ENCODE peak calls at places on chromosomes 2 and 18, in nine cellular contexts. X is sigmoid colon, T is transverse colon, Z is GM23338, A is HCT116, S is spleen, I is GM12891, C is HepG2, H is suprapubic skin. M is an unnamed sample.

GRCh38 chr2:151882786-151883445 is 54.7 kb upstream of the ARL5A start:
- DNase-seq in T (no peak), I (no peak), Z (no peak), S (no peak), A (no peak), C (no peak), H (no peak), X (no peak), M (no peak)

GRCh38 chr2:186347472-186347871 is 138.6 kb upstream of the ZC3H15 start:
- DNase-seq in T (no peak), S (no peak), A (no peak), Z (no peak), C (no peak), X (no peak), I (no peak), H (no peak), M (no peak)

GRCh38 chr2:232519581-232519980 is 607 bp upstream of the PRSS56 start:
- DNase-seq in T (no peak), A (no peak), S (no peak), X (no peak), H (no peak), C (no peak), I (no peak), Z (no peak), M (no peak)

GRCh38 chr18:35267161-35267651 is 22.8 kb downstream of the ZSCAN30 start:
- DNase-seq in S (peak; percentile 93), H (peak; percentile 87), Z (peak; percentile 89), T (peak; percentile 80), I (peak; percentile 33), A (no peak), C (no peak), X (peak; percentile 93), M (no peak)

GRCh38 chr2:29747786-29748470 is 173.5 kb downstream of the ALK start:
- DNase-seq in A (peak; percentile 99), I (no peak), T (no peak), X (no peak), H (no peak), S (no peak), Z (no peak), C (peak; percentile 7), M (no peak)

GRCh38 chr2:238305092-238305862 is 15.0 kb upstream of the TRAF3IP1 start:
- DNase-seq in X (peak; percentile 37), A (no peak), S (no peak), H (no peak), I (no peak), C (peak; percentile 51), T (no peak), Z (peak; percentile 51), M (no peak)

GRCh38 chr18:56238576-56238975 is 399.8 kb downstream of the TXNL1 start:
- DNase-seq in T (no peak), S (no peak), I (no peak), A (no peak), H (no peak), C (no peak), Z (peak; percentile 14), X (no peak), M (no peak)

GRCh38 chr2:207248702-207249355 is 83.1 kb upstream of the KLF7 start:
- DNase-seq in Z (no peak), X (no peak), I (no peak), A (no peak), H (no peak), S (no peak), C (no peak), T (no peak), M (no peak)

GRCh38 chr2:47205576-47206141 is 50.6 kb upstream of the STPG4 start:
- DNase-seq in H (no peak), Z (no peak), I (no peak), C (no peak), T (no peak), S (no peak), A (no peak), X (no peak), M (peak; percentile 56)

GRCh38 chr2:127681976-127682857 is 6.9 kb upstream of the LIMS2 start:
- DNase-seq in T (no peak), Z (no peak), X (peak; percentile 84), I (no peak), A (no peak), C (no peak), S (no peak), H (no peak), M (no peak)
- TF ChIP-seq POLR2AphosphoS5 in T (peak; percentile 77), Z (no peak), X (peak; percentile 76), I (no peak), A (no peak), C (no peak), S (no peak), H (no peak), M (no peak)

GRCh38 chr18:62876828-62877227 is 161.5 kb downstream of the PHLPP1 start:
- DNase-seq in Z (peak; percentile 28), T (no peak), S (no peak), X (no peak), I (no peak), C (no peak), A (no peak), H (no peak), M (no peak)

GRCh38 chr18:62875320-62875719 is 160.0 kb downstream of the PHLPP1 start:
- DNase-seq in X (no peak), I (no peak), C (no peak), A (no peak), T (no peak), S (no peak), H (no peak), Z (no peak), M (no peak)

GRCh38 chr18:62876106-62876505 is 160.8 kb downstream of the PHLPP1 start:
- DNase-seq in T (no peak), Z (no peak), I (no peak), H (no peak), X (no peak), A (no peak), S (no peak), C (no peak), M (no peak)

GRCh38 chr18:62878305-62878704 is 163.0 kb downstream of the PHLPP1 start:
- DNase-seq in H (no peak), Z (no peak), I (no peak), S (no peak), T (no peak), A (no peak), C (no peak), X (no peak), M (no peak)

GRCh38 chr18:62877448-62878221 is 162.3 kb downstream of the PHLPP1 start:
- DNase-seq in X (no peak), S (no peak), A (no peak), I (no peak), T (no peak), H (no peak), Z (peak; percentile 97), C (peak; percentile 30), M (no peak)
- TF ChIP-seq POLR2AphosphoS5 in X (no peak), S (no peak), A (no peak), I (no peak), T (no peak), H (no peak), Z (peak; percentile 39), C (no peak), M (no peak)

DNA sequence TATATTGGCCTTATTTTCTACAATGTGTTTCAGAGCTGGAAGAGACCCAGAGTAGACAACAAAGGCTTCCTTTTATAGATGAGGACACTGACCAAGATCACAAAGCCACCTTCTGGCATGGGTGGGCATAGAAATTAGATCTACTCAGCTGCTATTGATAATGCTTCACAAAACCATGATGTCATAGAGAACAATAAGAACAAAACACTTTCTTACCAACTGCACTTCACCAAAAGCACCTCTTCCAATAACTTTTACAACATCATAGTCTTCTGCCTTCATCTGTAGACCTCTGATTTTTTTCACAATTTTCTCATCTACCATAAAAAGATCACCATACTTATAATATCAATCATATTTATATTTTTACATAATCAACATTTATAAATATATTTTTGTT is 58.1 kb downstream of the ROCK2 start:
- DNase-seq in Z (no peak), X (no peak), C (no peak), A (no peak), T (no peak), I (no peak), H (no peak), S (no peak), M (no peak)
- TF ChIP-seq POLR2AphosphoS5 in Z (no peak), X (no peak), C (no peak), A (no peak), T (no peak), I (no peak), H (no peak), S (no peak), M (no peak)

GRCh38 chr2:43344911-43345373 is 118.5 kb upstream of the ZFP36L2 start:
- DNase-seq in S (no peak), Z (no peak), I (no peak), T (no peak), H (no peak), X (no peak), A (no peak), C (no peak), M (no peak)

GRCh38 chr2:43340945-43341356 is 114.5 kb upstream of the ZFP36L2 start:
- DNase-seq in H (no peak), X (no peak), A (no peak), C (no peak), T (no peak), Z (no peak), S (no peak), I (no peak), M (no peak)

GRCh38 chr2:43341959-43342757 is 115.8 kb upstream of the ZFP36L2 start:
- DNase-seq in C (no peak), A (no peak), H (no peak), X (no peak), Z (no peak), S (no peak), I (no peak), T (no peak), M (no peak)

GRCh38 chr2:43343573-43344304 is 117.3 kb upstream of the ZFP36L2 start:
- DNase-seq in I (no peak), T (peak; percentile 70), Z (no peak), X (peak; percentile 94), H (peak; percentile 86), C (no peak), S (no peak), A (no peak), M (no peak)

GRCh38 chr2:43340066-43340465 is 113.7 kb upstream of the ZFP36L2 start:
- DNase-seq in Z (no peak), T (no peak), X (no peak), C (no peak), S (no peak), A (no peak), I (no peak), H (no peak), M (no peak)
- TF ChIP-seq POLR2AphosphoS5 in Z (no peak), T (peak; percentile 32), X (peak; percentile 47), C (no peak), S (no peak), A (no peak), I (no peak), H (no peak), M (peak; percentile 58)

GRCh38 chr2:226680674-226681073 is 118.9 kb downstream of the IRS1 start:
- DNase-seq in S (no peak), Z (no peak), C (peak; percentile 54), T (no peak), X (no peak), H (no peak), A (no peak), I (no peak), M (no peak)
- TF ChIP-seq POLR2AphosphoS5 in S (no peak), Z (no peak), C (no peak), T (no peak), X (no peak), H (no peak), A (no peak), I (no peak), M (no peak)